ENCODE peak calls at places on chromosomes 6 and 20, in eight cellular contexts. One of them, this sample, is unnamed.

GRCh38 chr6:109303647-109304283 is 78.5 kb downstream of the CD164 start:
- DNase-seq in GM12878: no peak
- DNase-seq in A549: no peak
- DNase-seq in endothelial cell of umbilical vein: no peak
- DNase-seq in SK-N-SH: no peak
- DNase-seq in HCT116: no peak
- DNase-seq in HepG2: no peak
- DNase-seq in H1: no peak
- DNase-seq in this sample: no peak

GRCh38 chr20:20150241-20150640 is 97.9 kb downstream of the CFAP61 start:
- DNase-seq in A549: no peak
- DNase-seq in HepG2: no peak
- DNase-seq in endothelial cell of umbilical vein: no peak
- DNase-seq in H1: no peak
- DNase-seq in HCT116: no peak
- DNase-seq in SK-N-SH: no peak
- DNase-seq in GM12878: no peak
- DNase-seq in this sample: no peak

GRCh38 chr6:12962529-12962928 is 246.0 kb downstream of the PHACTR1 start:
- DNase-seq in H1: no peak
- DNase-seq in HepG2: no peak
- DNase-seq in HCT116: no peak
- DNase-seq in SK-N-SH: no peak
- DNase-seq in GM12878: no peak
- DNase-seq in endothelial cell of umbilical vein: no peak
- DNase-seq in A549: no peak
- DNase-seq in this sample: no peak

GRCh38 chr6:167441653-167442644 is 117.1 kb downstream of the TTLL2 start:
- DNase-seq in HCT116: no peak
- DNase-seq in GM12878: no peak
- DNase-seq in HepG2: no peak
- DNase-seq in endothelial cell of umbilical vein: no peak
- DNase-seq in SK-N-SH: peak; percentile 23
- DNase-seq in A549: no peak
- DNase-seq in H1: peak; percentile 87
- DNase-seq in this sample: no peak

GRCh38 chr6:145836767-145837166 is 22.2 kb upstream of the FBXO30 start:
- DNase-seq in HCT116: no peak
- DNase-seq in endothelial cell of umbilical vein: no peak
- DNase-seq in SK-N-SH: no peak
- DNase-seq in A549: no peak
- DNase-seq in H1: no peak
- DNase-seq in GM12878: no peak
- DNase-seq in HepG2: no peak
- DNase-seq in this sample: no peak

GRCh38 chr20:6566821-6567220 is 200.7 kb upstream of the BMP2 start:
- DNase-seq in GM12878: no peak
- DNase-seq in endothelial cell of umbilical vein: no peak
- DNase-seq in H1: no peak
- DNase-seq in HepG2: no peak
- DNase-seq in HCT116: no peak
- DNase-seq in SK-N-SH: no peak
- DNase-seq in A549: no peak
- DNase-seq in this sample: peak; percentile 49

GRCh38 chr6:108254436-108255410 is 6.1 kb downstream of the SNX3 start:
- DNase-seq in GM12878: no peak
- DNase-seq in A549: no peak
- DNase-seq in HepG2: no peak
- DNase-seq in H1: no peak
- DNase-seq in SK-N-SH: peak; percentile 59
- DNase-seq in endothelial cell of umbilical vein: peak; percentile 22
- DNase-seq in HCT116: no peak
- DNase-seq in this sample: peak; percentile 31

GRCh38 chr6:160101262-160102205 is 20.1 kb upstream of the SLC22A1 start:
- DNase-seq in GM12878: no peak
- DNase-seq in H1: no peak
- DNase-seq in A549: no peak
- DNase-seq in endothelial cell of umbilical vein: no peak
- DNase-seq in SK-N-SH: no peak
- DNase-seq in HCT116: no peak
- DNase-seq in HepG2: no peak
- DNase-seq in this sample: no peak

GRCh38 chr6:137291441-137291840 is 72.3 kb upstream of the IFNGR1 start:
- DNase-seq in GM12878: no peak
- DNase-seq in endothelial cell of umbilical vein: peak; percentile 30
- DNase-seq in HCT116: no peak
- DNase-seq in A549: no peak
- DNase-seq in H1: no peak
- DNase-seq in HepG2: no peak
- DNase-seq in SK-N-SH: no peak
- DNase-seq in this sample: peak; percentile 92

GRCh38 chr6:112749673-112750072 is 402.5 kb downstream of the RFPL4B start:
- DNase-seq in HCT116: no peak
- DNase-seq in endothelial cell of umbilical vein: no peak
- DNase-seq in H1: no peak
- DNase-seq in HepG2: no peak
- DNase-seq in A549: no peak
- DNase-seq in SK-N-SH: no peak
- DNase-seq in GM12878: no peak
- DNase-seq in this sample: no peak

GRCh38 chr6:18506387-18507017 is 119.4 kb downstream of the RNF144B start:
- DNase-seq in GM12878: no peak
- DNase-seq in HepG2: no peak
- DNase-seq in SK-N-SH: no peak
- DNase-seq in A549: no peak
- DNase-seq in HCT116: no peak
- DNase-seq in H1: no peak
- DNase-seq in endothelial cell of umbilical vein: no peak
- DNase-seq in this sample: no peak

GRCh38 chr20:58213112-58213511 is 15.3 kb downstream of the ANKRD60 start:
- DNase-seq in GM12878: no peak
- DNase-seq in SK-N-SH: peak; percentile 62
- DNase-seq in endothelial cell of umbilical vein: no peak
- DNase-seq in HCT116: no peak
- DNase-seq in H1: no peak
- DNase-seq in A549: peak; percentile 48
- DNase-seq in HepG2: no peak
- DNase-seq in this sample: no peak

GRCh38 chr6:89350281-89351037 is 2.1 kb downstream of the UBE2J1 start:
- DNase-seq in GM12878: no peak
- DNase-seq in SK-N-SH: no peak
- DNase-seq in endothelial cell of umbilical vein: peak; percentile 92
- DNase-seq in A549: no peak
- DNase-seq in HepG2: no peak
- DNase-seq in H1: no peak
- DNase-seq in HCT116: no peak
- DNase-seq in this sample: peak; percentile 78

GRCh38 chr6:113855500-113856010 is 1.6 kb upstream of the MARCKS start:
- DNase-seq in endothelial cell of umbilical vein: peak; percentile 84
- DNase-seq in H1: no peak
- DNase-seq in SK-N-SH: no peak
- DNase-seq in HCT116: no peak
- DNase-seq in A549: peak; percentile 7
- DNase-seq in GM12878: no peak
- DNase-seq in HepG2: no peak
- DNase-seq in this sample: peak; percentile 14

GRCh38 chr20:48928832-48929725 is 7.6 kb downstream of the ARFGEF2 start:
- DNase-seq in A549: no peak
- DNase-seq in SK-N-SH: no peak
- DNase-seq in H1: no peak
- DNase-seq in HCT116: no peak
- DNase-seq in GM12878: no peak
- DNase-seq in endothelial cell of umbilical vein: peak; percentile 91
- DNase-seq in HepG2: no peak
- DNase-seq in this sample: no peak

GRCh38 chr6:40164345-40164755 is 230.1 kb upstream of the MOCS1 start:
- DNase-seq in HCT116: no peak
- DNase-seq in SK-N-SH: no peak
- DNase-seq in HepG2: no peak
- DNase-seq in A549: no peak
- DNase-seq in GM12878: no peak
- DNase-seq in endothelial cell of umbilical vein: no peak
- DNase-seq in H1: no peak
- DNase-seq in this sample: peak; percentile 2

GRCh38 chr20:57220187-57221165 is 46.0 kb downstream of the BMP7 start:
- DNase-seq in HepG2: no peak
- DNase-seq in HCT116: no peak
- DNase-seq in A549: no peak
- DNase-seq in H1: no peak
- DNase-seq in GM12878: no peak
- DNase-seq in endothelial cell of umbilical vein: no peak
- DNase-seq in SK-N-SH: peak; percentile 77
- DNase-seq in this sample: no peak

GRCh38 chr6:25041676-25042598 is 106.2 kb upstream of the RIPOR2 start:
- DNase-seq in SK-N-SH: no peak
- DNase-seq in HepG2: no peak
- DNase-seq in endothelial cell of umbilical vein: no peak
- DNase-seq in GM12878: no peak
- DNase-seq in HCT116: no peak
- DNase-seq in H1: no peak
- DNase-seq in A549: no peak
- DNase-seq in this sample: no peak

GRCh38 chr20:4637081-4637797 is 84.5 kb upstream of the PRND start:
- DNase-seq in GM12878: no peak
- DNase-seq in SK-N-SH: no peak
- DNase-seq in HepG2: no peak
- DNase-seq in endothelial cell of umbilical vein: no peak
- DNase-seq in H1: no peak
- DNase-seq in A549: no peak
- DNase-seq in HCT116: no peak
- DNase-seq in this sample: no peak

GRCh38 chr6:143139239-143139784 is 78.6 kb downstream of the AIG1 start:
- DNase-seq in HepG2: no peak
- DNase-seq in endothelial cell of umbilical vein: no peak
- DNase-seq in GM12878: no peak
- DNase-seq in HCT116: no peak
- DNase-seq in H1: no peak
- DNase-seq in A549: no peak
- DNase-seq in SK-N-SH: no peak
- DNase-seq in this sample: no peak

GRCh38 chr20:50036703-50037102 is 53.9 kb downstream of the SNAI1 start:
- DNase-seq in H1: no peak
- DNase-seq in endothelial cell of umbilical vein: no peak
- DNase-seq in HepG2: no peak
- DNase-seq in GM12878: no peak
- DNase-seq in A549: no peak
- DNase-seq in HCT116: no peak
- DNase-seq in SK-N-SH: no peak
- DNase-seq in this sample: no peak

GRCh38 chr6:137878810-137879285 is 11.8 kb downstream of the TNFAIP3 start:
- DNase-seq in HCT116: no peak
- DNase-seq in SK-N-SH: peak; percentile 36
- DNase-seq in HepG2: no peak
- DNase-seq in A549: no peak
- DNase-seq in endothelial cell of umbilical vein: no peak
- DNase-seq in GM12878: no peak
- DNase-seq in H1: peak; percentile 25
- DNase-seq in this sample: no peak

GRCh38 chr6:42136508-42137191 is 5.8 kb downstream of the C6orf132 start:
- DNase-seq in GM12878: peak; percentile 11
- DNase-seq in H1: peak; percentile 86
- DNase-seq in endothelial cell of umbilical vein: no peak
- DNase-seq in HepG2: peak; percentile 61
- DNase-seq in SK-N-SH: peak; percentile 84
- DNase-seq in A549: peak; percentile 58
- DNase-seq in HCT116: peak; percentile 88
- DNase-seq in this sample: peak; percentile 68

GRCh38 chr20:12201289-12201991 is 283.7 kb downstream of the BTBD3 start:
- DNase-seq in HCT116: no peak
- DNase-seq in H1: no peak
- DNase-seq in GM12878: no peak
- DNase-seq in A549: no peak
- DNase-seq in endothelial cell of umbilical vein: no peak
- DNase-seq in HepG2: no peak
- DNase-seq in SK-N-SH: peak; percentile 1
- DNase-seq in this sample: no peak

GRCh38 chr20:32959351-32960221 is 44.6 kb downstream of the SUN5 start:
- DNase-seq in H1: no peak
- DNase-seq in endothelial cell of umbilical vein: no peak
- DNase-seq in HepG2: no peak
- DNase-seq in HCT116: no peak
- DNase-seq in GM12878: no peak
- DNase-seq in A549: no peak
- DNase-seq in SK-N-SH: no peak
- DNase-seq in this sample: no peak

GRCh38 chr20:60266184-60266823 is 308.1 kb downstream of the CDH26 start:
- DNase-seq in A549: no peak
- DNase-seq in HepG2: no peak
- DNase-seq in HCT116: no peak
- DNase-seq in H1: no peak
- DNase-seq in GM12878: no peak
- DNase-seq in SK-N-SH: no peak
- DNase-seq in endothelial cell of umbilical vein: no peak
- DNase-seq in this sample: no peak

GRCh38 chr6:142842423-142843261 is 102.3 kb downstream of the HIVEP2 start:
- DNase-seq in GM12878: peak; percentile 97
- DNase-seq in endothelial cell of umbilical vein: peak; percentile 91
- DNase-seq in SK-N-SH: peak; percentile 25
- DNase-seq in H1: no peak
- DNase-seq in HepG2: peak; percentile 59
- DNase-seq in HCT116: no peak
- DNase-seq in A549: no peak
- DNase-seq in this sample: no peak

GRCh38 chr6:35713426-35713825 is 23.4 kb upstream of the ARMC12 start:
- DNase-seq in HCT116: no peak
- DNase-seq in SK-N-SH: no peak
- DNase-seq in A549: no peak
- DNase-seq in H1: no peak
- DNase-seq in HepG2: no peak
- DNase-seq in endothelial cell of umbilical vein: no peak
- DNase-seq in GM12878: no peak
- DNase-seq in this sample: no peak
- TF ChIP-seq MAX in HCT116: no peak
- TF ChIP-seq MAX in SK-N-SH: no peak
- TF ChIP-seq MAX in A549: no peak
- TF ChIP-seq MAX in H1: no peak
- TF ChIP-seq MAX in HepG2: no peak
- TF ChIP-seq MAX in endothelial cell of umbilical vein: no peak
- TF ChIP-seq MAX in GM12878: no peak
- TF ChIP-seq MAX in this sample: no peak

GRCh38 chr6:56538851-56539250 is 103.8 kb downstream of the DST start:
- DNase-seq in HepG2: no peak
- DNase-seq in H1: no peak
- DNase-seq in A549: no peak
- DNase-seq in GM12878: no peak
- DNase-seq in SK-N-SH: no peak
- DNase-seq in HCT116: no peak
- DNase-seq in endothelial cell of umbilical vein: no peak
- DNase-seq in this sample: no peak
- H3K4me3 ChIP-seq in HepG2: no peak overlapping the region
- H3K4me3 ChIP-seq in H1: no peak overlapping the region
- H3K4me3 ChIP-seq in A549: no peak overlapping the region
- H3K4me3 ChIP-seq in GM12878: no peak overlapping the region
- H3K4me3 ChIP-seq in SK-N-SH: peak overlapping the region; percentile 56
- H3K4me3 ChIP-seq in HCT116: no peak overlapping the region
- H3K4me3 ChIP-seq in endothelial cell of umbilical vein: peak overlapping the region; percentile 4
- H3K4me3 ChIP-seq in this sample: no peak overlapping the region

GRCh38 chr6:116268589-116269293 is 11.0 kb downstream of the TSPYL1 start:
- DNase-seq in HCT116: peak; percentile 68
- DNase-seq in A549: peak; percentile 44
- DNase-seq in GM12878: no peak
- DNase-seq in endothelial cell of umbilical vein: peak; percentile 82
- DNase-seq in HepG2: peak; percentile 88
- DNase-seq in H1: no peak
- DNase-seq in SK-N-SH: peak; percentile 76
- DNase-seq in this sample: peak; percentile 85
- TF ChIP-seq MAX in HCT116: no peak
- TF ChIP-seq MAX in A549: no peak
- TF ChIP-seq MAX in GM12878: no peak
- TF ChIP-seq MAX in endothelial cell of umbilical vein: no peak
- TF ChIP-seq MAX in HepG2: no peak
- TF ChIP-seq MAX in H1: no peak
- TF ChIP-seq MAX in SK-N-SH: no peak
- TF ChIP-seq MAX in this sample: no peak

GRCh38 chr20:22684763-22685443 is 100.5 kb upstream of the FOXA2 start:
- DNase-seq in endothelial cell of umbilical vein: peak; percentile 24
- DNase-seq in HCT116: no peak
- DNase-seq in HepG2: no peak
- DNase-seq in H1: no peak
- DNase-seq in A549: no peak
- DNase-seq in SK-N-SH: no peak
- DNase-seq in GM12878: no peak
- DNase-seq in this sample: no peak
- H3K4me3 ChIP-seq in endothelial cell of umbilical vein: no peak overlapping the region
- H3K4me3 ChIP-seq in HCT116: no peak overlapping the region
- H3K4me3 ChIP-seq in HepG2: no peak overlapping the region
- H3K4me3 ChIP-seq in H1: no peak overlapping the region
- H3K4me3 ChIP-seq in A549: no peak overlapping the region
- H3K4me3 ChIP-seq in SK-N-SH: no peak overlapping the region
- H3K4me3 ChIP-seq in GM12878: no peak overlapping the region
- H3K4me3 ChIP-seq in this sample: no peak overlapping the region

This sample was measured in NB4.